ENCODE peak calls at places on chromosome 16, in seven cellular contexts. Z is sigmoid colon, L is A549, C is H1, B is ovary, G is esophagus muscularis mucosa, V is transverse colon. K is an unnamed sample.

GRCh38 chr16:69078073-69078472 is 27.4 kb upstream of the HAS3 start:
- DNase-seq in Z (no peak), L (no peak), C (peak), B (no peak), G (no peak), V (no peak), K (no peak)

GRCh38 chr16:89167425-89167941 is 4.1 kb upstream of the CDH15 start:
- DNase-seq in Z (peak), L (peak), C (peak), B (peak), G (no peak), V (peak), K (peak)

GRCh38 chr16:76579277-76579676 is 302.1 kb downstream of the CNTNAP4 start:
- DNase-seq in Z (no peak), L (no peak), C (no peak), B (no peak), G (no peak), V (no peak), K (no peak)

GRCh38 chr16:27239026-27239425 is 29.5 kb downstream of the NSMCE1 start:
- DNase-seq in Z (peak), L (no peak), C (no peak), B (no peak), G (no peak), V (no peak), K (no peak)

GRCh38 chr16:63530208-63530607 is 1494.0 kb upstream of the CDH8 start:
- DNase-seq in Z (no peak), L (no peak), C (no peak), B (no peak), G (no peak), V (no peak), K (no peak)

GRCh38 chr16:27355610-27356009 is 41.8 kb downstream of the IL4R start:
- DNase-seq in Z (peak), L (peak), C (peak), B (no peak), G (no peak), V (peak), K (peak)

GRCh38 chr16:3570420-3571062 is 6.7 kb downstream of the NLRC3 start:
- DNase-seq in Z (no peak), L (no peak), C (no peak), B (no peak), G (no peak), V (no peak), K (no peak)

GRCh38 chr16:473046-474043 is 47.9 kb downstream of the RAB11FIP3 start:
- DNase-seq in Z (no peak), L (no peak), C (no peak), B (no peak), G (no peak), V (no peak), K (no peak)

GRCh38 chr16:55476625-55477533 is 2.1 kb upstream of the MMP2 start:
- DNase-seq in Z (peak), L (no peak), C (no peak), B (peak), G (no peak), V (no peak), K (no peak)

GRCh38 chr16:317583-317982 is 34.6 kb downstream of the PDIA2 start:
- DNase-seq in Z (no peak), L (no peak), C (no peak), B (no peak), G (no peak), V (no peak), K (no peak)

GRCh38 chr16:11448796-11449416 is 103.6 kb downstream of the RMI2 start:
- DNase-seq in Z (no peak), L (no peak), C (no peak), B (no peak), G (no peak), V (no peak), K (no peak)

GRCh38 chr16:4750896-4751295 is 16.1 kb downstream of the ZNF500 start:
- DNase-seq in Z (no peak), L (no peak), C (no peak), B (no peak), G (no peak), V (no peak), K (no peak)

GRCh38 chr16:582218-582613 is 7.7 kb upstream of the RAB40C start:
- DNase-seq in Z (no peak), L (no peak), C (no peak), B (no peak), G (no peak), V (no peak), K (no peak)

GRCh38 chr16:71412270-71413160 is 29.3 kb downstream of the TLE7 start:
- DNase-seq in Z (no peak), L (peak), C (peak), B (peak), G (no peak), V (peak), K (peak)

GRCh38 chr16:81601008-81601428 is 156.4 kb downstream of the CMIP start:
- DNase-seq in Z (no peak), L (peak), C (no peak), B (no peak), G (no peak), V (no peak), K (no peak)

GRCh38 chr16:86899757-86900156 is 321.4 kb downstream of the FOXL1 start:
- DNase-seq in Z (no peak), L (peak), C (no peak), B (no peak), G (no peak), V (no peak), K (no peak)

GRCh38 chr16:69017036-69017783 is 88.2 kb upstream of the HAS3 start:
- DNase-seq in Z (no peak), L (peak), C (no peak), B (no peak), G (peak), V (no peak), K (no peak)

GRCh38 chr16:25134306-25134705 is 22.8 kb downstream of the LCMT1 start:
- DNase-seq in Z (no peak), L (no peak), C (no peak), B (no peak), G (no peak), V (no peak), K (no peak)

GRCh38 chr16:57925310-57925709 is 45.6 kb downstream of the CNGB1 start:
- DNase-seq in Z (no peak), L (no peak), C (no peak), B (no peak), G (no peak), V (no peak), K (no peak)

GRCh38 chr16:22071352-22071923 is 20.9 kb upstream of the VWA3A start:
- DNase-seq in Z (no peak), L (no peak), C (no peak), B (no peak), G (no peak), V (no peak), K (no peak)

GRCh38 chr16:22075776-22076175 is 16.6 kb upstream of the VWA3A start:
- DNase-seq in Z (no peak), L (no peak), C (no peak), B (no peak), G (no peak), V (no peak), K (no peak)

GRCh38 chr16:22073350-22073749 is 19.0 kb upstream of the VWA3A start:
- DNase-seq in Z (no peak), L (no peak), C (no peak), B (no peak), G (no peak), V (no peak), K (no peak)

GRCh38 chr16:22075043-22075757 is 17.1 kb upstream of the VWA3A start:
- DNase-seq in Z (no peak), L (no peak), C (no peak), B (no peak), G (no peak), V (no peak), K (no peak)

GRCh38 chr16:22070361-22071351 is 21.7 kb upstream of the VWA3A start:
- DNase-seq in Z (no peak), L (no peak), C (no peak), B (peak), G (no peak), V (no peak), K (no peak)
- H3K27ac ChIP-seq in Z (no peak), L (no peak), C (no peak), B (no peak), G (no peak), V (no peak), K (no peak)

DNA sequence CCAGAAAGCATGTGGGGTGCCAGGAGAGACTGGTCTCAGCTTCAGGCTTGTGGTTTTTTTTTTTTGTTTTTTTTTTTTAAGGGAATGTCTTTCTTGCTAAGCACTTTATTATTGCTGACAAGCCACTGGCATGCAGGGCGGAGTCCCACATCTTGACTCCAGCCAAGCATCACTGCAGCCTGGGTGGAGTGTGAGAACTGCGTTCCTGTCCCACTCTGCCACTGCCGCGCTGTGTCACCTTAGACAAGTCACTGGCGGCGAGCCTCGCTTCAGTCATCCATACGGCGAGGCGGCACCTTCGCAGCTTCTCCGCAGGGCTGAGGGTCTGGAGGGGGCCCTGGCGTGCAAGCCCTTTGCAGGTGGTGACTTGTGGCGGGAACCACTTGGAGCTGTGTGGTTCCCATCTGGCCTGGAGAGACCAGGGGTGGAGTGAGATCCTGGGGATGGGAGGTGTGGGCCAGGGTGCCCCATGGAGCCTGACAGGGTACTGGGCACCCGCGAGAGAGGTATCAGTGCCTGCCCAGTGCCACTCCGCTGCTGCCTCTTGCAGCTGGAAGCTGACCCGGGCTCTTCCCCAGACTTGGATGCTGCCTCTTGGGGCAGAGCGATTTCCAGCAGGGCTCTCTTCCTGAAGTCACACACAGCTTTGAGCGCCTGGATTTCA is 99.1 kb upstream of the CIBAR2 start:
- DNase-seq in Z (no peak), L (no peak), C (no peak), B (peak), G (no peak), V (no peak), K (no peak)
- TF ChIP-seq POLR2A in Z (no peak), L (no peak), C (no peak), B (no peak), G (no peak), V (no peak), K (no peak)

GRCh38 chr16:20900299-20901067 is at the start of the genes DCUN1D3 and LYRM1:
- DNase-seq in Z (peak), L (peak), C (peak), B (peak), G (peak), V (peak), K (peak)
- TF ChIP-seq EP300 in Z (peak), L (no peak), C (no peak), B (peak), G (peak), V (peak), K (peak)

GRCh38 chr16:14492614-14493013 is 137.4 kb downstream of the PARN start:
- DNase-seq in Z (no peak), L (no peak), C (no peak), B (no peak), G (peak), V (no peak), K (no peak)
- H3K27ac ChIP-seq in Z (no peak), L (peak), C (no peak), B (no peak), G (no peak), V (no peak), K (no peak)

DNA sequence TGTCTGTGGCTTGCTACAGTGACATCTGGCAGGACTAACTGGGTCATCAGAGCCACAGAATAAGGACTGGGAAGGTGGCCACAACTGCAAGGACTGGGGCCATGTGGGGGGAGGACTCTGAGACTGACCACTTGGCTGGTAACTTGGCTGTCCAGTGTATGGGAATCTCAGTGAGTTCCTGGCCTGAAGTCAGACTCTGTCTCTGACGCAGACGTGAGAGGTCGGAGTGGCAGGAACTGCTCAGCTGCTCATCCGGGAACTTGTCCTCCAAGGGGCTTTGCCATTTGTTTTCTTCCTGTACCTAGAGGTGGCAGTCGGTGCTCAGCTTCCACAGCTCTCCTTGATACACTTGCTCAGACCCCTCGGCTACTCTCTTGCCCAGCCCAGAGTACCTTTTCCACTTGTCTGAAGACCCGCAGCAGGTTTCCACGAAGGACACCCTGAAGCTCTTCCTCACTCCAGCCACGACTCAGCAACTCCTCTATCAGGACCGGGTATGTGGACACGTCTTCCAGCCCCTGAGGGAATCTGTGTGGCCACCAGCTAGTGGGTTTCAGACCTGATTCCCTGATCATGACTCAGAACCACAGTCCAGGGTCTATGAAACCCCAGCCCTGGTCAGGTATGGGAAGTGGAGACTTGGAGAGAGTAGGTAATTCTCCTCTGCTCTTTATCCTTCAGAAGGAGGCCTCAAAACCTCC is 7.3 kb upstream of the DPEP3 start:
- DNase-seq in Z (no peak), L (no peak), C (no peak), B (no peak), G (no peak), V (no peak), K (no peak)
- TF ChIP-seq POLR2A in Z (no peak), L (no peak), C (no peak), B (no peak), G (peak), V (no peak), K (no peak)

GRCh38 chr16:30371248-30371816 is 1.0 kb upstream of the TBC1D10B start:
- DNase-seq in Z (no peak), L (no peak), C (no peak), B (no peak), G (no peak), V (no peak), K (no peak)

GRCh38 chr16:30370444-30371247 is at the start of gene TBC1D10B:
- DNase-seq in Z (peak), L (peak), C (peak), B (peak), G (peak), V (peak), K (peak)

GRCh38 chr16:30368792-30369090 is 1.6 kb downstream of the TBC1D10B start:
- DNase-seq in Z (no peak), L (no peak), C (no peak), B (no peak), G (no peak), V (no peak), K (no peak)

GRCh38 chr16:30369091-30369937 is 980 bp downstream of the TBC1D10B start:
- DNase-seq in Z (peak), L (no peak), C (no peak), B (peak), G (no peak), V (no peak), K (no peak)

GRCh38 chr16:30369938-30370443 is 303 bp downstream of the TBC1D10B start:
- DNase-seq in Z (no peak), L (no peak), C (no peak), B (no peak), G (no peak), V (no peak), K (no peak)
- TF ChIP-seq EP300 in Z (no peak), L (no peak), C (no peak), B (no peak), G (no peak), V (no peak), K (no peak)

GRCh38 chr16:17359778-17360177 is 111.0 kb downstream of the XYLT1 start:
- DNase-seq in Z (no peak), L (no peak), C (no peak), B (no peak), G (no peak), V (no peak), K (no peak)
- H3K27ac ChIP-seq in Z (peak), L (no peak), C (no peak), B (no peak), G (peak), V (no peak), K (no peak)

K was measured in tibial nerve.